ENCODE peak calls at places on chromosome 6, in nine cellular contexts. Q, X, E, V, Z, T, Y, R and L are unnamed samples.

GRCh38 chr6:84462697-84463096 is 235.3 kb upstream of the CEP162 start:
- DNase-seq in R (no peak), X (no peak), T (peak), V (peak), Z (no peak), Q (no peak), E (no peak), Y (no peak), L (peak)

GRCh38 chr6:135451617-135452190 is 45.8 kb downstream of the AHI1 start:
- DNase-seq in T (peak), Q (no peak), R (no peak), E (no peak), Z (no peak), Y (no peak), X (no peak), V (no peak), L (peak)

GRCh38 chr6:152136449-152136825 is 329.0 kb downstream of the ESR1 start:
- DNase-seq in Z (no peak), E (no peak), X (no peak), V (no peak), Y (peak), Q (no peak), T (no peak), R (no peak), L (no peak)

GRCh38 chr6:28719275-28719940 is 193.7 kb downstream of the GPX5 start:
- DNase-seq in V (peak), E (no peak), R (no peak), Y (no peak), Q (no peak), T (peak), X (peak), Z (no peak), L (peak)

GRCh38 chr6:87277123-87277522 is 45.3 kb upstream of the SMIM8 start:
- DNase-seq in R (no peak), T (peak), V (peak), Z (no peak), E (no peak), Q (no peak), X (peak), Y (no peak), L (peak)

GRCh38 chr6:165715428-165715827 is 52.4 kb upstream of the PDE10A start:
- DNase-seq in V (no peak), Q (no peak), Z (no peak), Y (no peak), T (no peak), E (no peak), X (no peak), R (no peak), L (no peak)

GRCh38 chr6:142728910-142729481 is 216.0 kb downstream of the HIVEP2 start:
- DNase-seq in X (peak), V (peak), Q (no peak), R (no peak), Y (no peak), T (no peak), E (no peak), Z (no peak), L (peak)

GRCh38 chr6:81896561-81896960 is 144.1 kb upstream of the TENT5A start:
- DNase-seq in R (no peak), T (peak), Q (no peak), Z (no peak), V (no peak), X (no peak), E (no peak), Y (no peak), L (peak)

GRCh38 chr6:90369024-90369519 is 72.4 kb upstream of the BACH2 start:
- DNase-seq in R (no peak), V (peak), E (no peak), Y (peak), X (no peak), Z (peak), Q (no peak), T (peak), L (peak)

GRCh38 chr6:113829702-113830058 is 27.5 kb upstream of the MARCKS start:
- DNase-seq in E (no peak), R (no peak), Y (no peak), Z (no peak), V (peak), Q (no peak), T (peak), X (no peak), L (peak)

GRCh38 chr6:148967546-148967945 is 220.7 kb downstream of the UST start:
- DNase-seq in V (no peak), R (no peak), X (no peak), Q (no peak), E (no peak), Y (no peak), Z (no peak), T (no peak), L (no peak)

GRCh38 chr6:45132059-45132458 is 196.1 kb upstream of the RUNX2 start:
- DNase-seq in Z (no peak), Y (no peak), E (no peak), T (peak), Q (no peak), R (no peak), V (no peak), X (no peak), L (peak)

GRCh38 chr6:26454641-26455040 is 3.1 kb upstream of the BTN2A1 start:
- DNase-seq in E (no peak), T (no peak), R (no peak), Y (no peak), X (no peak), Q (no peak), V (no peak), Z (no peak), L (peak)

GRCh38 chr6:91268941-91269340 is 682.1 kb upstream of the MAP3K7 start:
- DNase-seq in Y (no peak), E (no peak), T (no peak), Q (no peak), V (peak), Z (no peak), X (no peak), R (no peak), L (no peak)

GRCh38 chr6:21109421-21110178 is 484.0 kb upstream of the SOX4 start:
- DNase-seq in R (no peak), E (no peak), Y (no peak), T (peak), X (no peak), V (peak), Z (no peak), Q (no peak), L (peak)

GRCh38 chr6:89723046-89723445 is 84.5 kb upstream of the LYRM2 start:
- DNase-seq in E (no peak), Z (no peak), Q (no peak), V (no peak), X (no peak), R (no peak), T (no peak), Y (no peak), L (no peak)

GRCh38 chr6:152380993-152381898 is 255.9 kb downstream of the SYNE1 start:
- DNase-seq in Q (peak), R (peak), Z (peak), E (peak), Y (peak), X (no peak), T (peak), V (peak), L (peak)

GRCh38 chr6:46051962-46052361 is 36.3 kb upstream of the CLIC5 start:
- DNase-seq in Y (no peak), V (no peak), Z (no peak), T (no peak), X (no peak), R (no peak), E (no peak), Q (no peak), L (peak)

GRCh38 chr6:169868458-169868857 is 117.0 kb downstream of the ERMARD start:
- DNase-seq in T (no peak), X (peak), Z (no peak), V (no peak), R (peak), E (no peak), Q (no peak), Y (no peak), L (no peak)

GRCh38 chr6:147834377-147834776 is 325.9 kb downstream of the SAMD5 start:
- DNase-seq in Y (no peak), R (no peak), Q (no peak), V (no peak), T (no peak), Z (no peak), X (no peak), E (no peak), L (no peak)

GRCh38 chr6:97133071-97133470 is 149.9 kb downstream of the MMS22L start:
- DNase-seq in R (no peak), X (peak), Z (no peak), E (no peak), Q (no peak), Y (no peak), V (peak), T (no peak), L (no peak)

GRCh38 chr6:142845624-142846458 is 99.1 kb downstream of the HIVEP2 start:
- DNase-seq in V (peak), X (no peak), T (peak), Q (peak), Y (peak), Z (peak), E (no peak), R (peak), L (peak)

GRCh38 chr6:52364480-52365166 is 2.7 kb downstream of the PAQR8 start:
- DNase-seq in E (no peak), V (no peak), R (no peak), Q (no peak), X (no peak), Y (no peak), Z (peak), T (no peak), L (no peak)

GRCh38 chr6:106870069-106870468 is 104.5 kb downstream of the CD24 start:
- DNase-seq in Q (no peak), V (peak), Y (no peak), R (no peak), T (peak), E (no peak), Z (no peak), X (no peak), L (peak)

GRCh38 chr6:10403385-10404106 is 11.3 kb downstream of the TFAP2A start:
- DNase-seq in V (peak), Q (no peak), R (no peak), E (no peak), T (peak), Z (no peak), Y (no peak), X (no peak), L (peak)

GRCh38 chr6:10406556-10406955 is 8.3 kb downstream of the TFAP2A start:
- DNase-seq in R (no peak), X (no peak), T (peak), E (no peak), V (no peak), Y (no peak), Z (no peak), Q (no peak), L (no peak)

GRCh38 chr6:10404799-10405524 is 9.9 kb downstream of the TFAP2A start:
- DNase-seq in V (no peak), Y (no peak), X (no peak), T (no peak), Z (no peak), Q (no peak), E (no peak), R (peak), L (no peak)

GRCh38 chr6:10402648-10403311 is 12.1 kb downstream of the TFAP2A start:
- DNase-seq in T (no peak), Z (no peak), Q (no peak), Y (no peak), R (no peak), E (no peak), V (no peak), X (peak), L (no peak)

GRCh38 chr6:10404107-10404798 is 10.6 kb downstream of the TFAP2A start:
- DNase-seq in R (peak), Y (peak), Q (peak), Z (peak), T (peak), E (peak), V (peak), X (peak), L (peak)
- TF ChIP-seq CTCF in R (peak), Y (peak), Q (peak), Z (peak), T (peak), E (peak), V (peak), X (no peak), L (peak)

DNA sequence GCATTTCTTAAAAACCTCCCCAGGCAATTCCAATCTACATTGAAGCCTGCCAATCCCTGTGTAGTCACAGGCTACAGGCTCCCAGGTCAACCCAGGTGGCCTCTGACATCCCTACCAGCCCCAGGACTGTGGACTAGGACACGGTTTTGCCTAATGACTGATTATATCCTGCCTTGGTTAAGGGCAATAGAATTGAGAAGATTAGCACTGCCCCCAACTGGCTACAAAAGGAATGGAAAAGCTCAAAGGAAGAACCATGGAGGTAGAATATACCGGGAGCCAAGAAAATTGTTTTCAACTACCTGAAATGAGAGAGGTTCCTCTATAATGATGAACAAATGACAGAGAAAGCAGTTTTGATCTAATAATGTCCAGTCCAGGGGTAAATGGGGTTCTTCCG is 421.1 kb upstream of the AGPAT4 start:
- DNase-seq in V (peak), T (no peak), X (no peak), Q (no peak), Y (no peak), Z (no peak), R (no peak), E (no peak), L (peak)
- TF ChIP-seq CTCF in V (peak), T (no peak), X (peak), Q (peak), Y (peak), Z (peak), R (peak), E (peak), L (peak)

GRCh38 chr6:8047466-8048292 is 16.5 kb downstream of the BLOC1S5 start:
- DNase-seq in X (no peak), V (no peak), Y (no peak), Q (no peak), T (no peak), R (no peak), E (no peak), Z (no peak), L (peak)

GRCh38 chr6:8043221-8043620 is 21.0 kb downstream of the BLOC1S5 start:
- DNase-seq in R (no peak), X (no peak), Y (no peak), V (no peak), Q (no peak), E (no peak), Z (no peak), T (no peak), L (no peak)

DNA sequence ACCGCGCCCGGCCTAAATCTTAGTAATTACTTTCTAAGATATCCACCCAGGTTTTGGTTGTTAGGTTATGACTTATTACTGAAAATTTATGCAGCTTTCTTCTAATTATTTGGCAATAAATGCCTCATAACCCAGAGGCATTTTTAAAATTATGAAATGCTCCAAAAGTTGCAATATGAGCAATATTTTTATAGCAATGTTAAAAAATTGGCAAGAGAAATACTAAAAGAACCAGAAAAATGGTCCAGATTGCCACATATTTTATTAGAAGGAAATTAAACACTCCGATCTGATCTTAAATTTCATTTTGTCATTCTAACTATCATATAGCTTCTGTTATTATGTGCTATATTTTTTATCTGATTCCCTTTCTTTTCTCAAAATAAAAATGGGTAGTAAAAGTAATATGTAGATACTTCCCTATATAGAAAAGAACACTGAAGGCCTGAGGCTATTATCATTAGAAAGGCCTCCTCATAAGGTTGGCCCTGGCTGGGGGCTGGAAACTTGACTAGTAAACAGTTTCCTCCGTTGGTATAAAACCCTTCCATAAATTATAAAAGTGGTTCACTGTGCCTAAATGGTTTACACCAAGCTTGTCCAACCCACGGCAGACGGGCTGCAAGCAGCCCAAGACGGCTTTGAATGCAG is 22.1 kb downstream of the BLOC1S5 start:
- DNase-seq in Y (no peak), R (no peak), Q (no peak), V (no peak), T (no peak), Z (no peak), X (no peak), E (no peak), L (no peak)
- TF ChIP-seq CTCF in Y (no peak), R (no peak), Q (no peak), V (no peak), T (no peak), Z (no peak), X (no peak), E (no peak), L (no peak)

DNA sequence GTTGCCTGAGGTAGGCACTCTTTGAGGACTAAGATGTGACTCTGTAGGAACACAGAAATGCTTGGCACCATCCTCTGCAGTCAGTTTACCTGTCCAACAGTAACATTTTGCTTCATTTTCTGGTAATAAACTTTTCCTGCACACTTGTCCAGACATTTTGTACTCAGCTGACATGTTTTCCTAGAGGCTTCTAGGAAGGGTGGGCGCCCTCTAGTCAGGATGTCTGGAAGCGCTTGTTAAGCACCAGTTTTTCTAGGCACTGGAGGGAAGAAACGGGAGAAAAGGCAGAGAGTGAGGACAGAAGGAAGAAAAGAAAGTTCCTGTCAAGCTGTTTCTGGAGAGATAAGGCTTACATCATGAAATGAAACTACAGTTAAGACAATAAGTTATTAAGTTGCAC is 42.5 kb upstream of the TNFRSF21 start:
- DNase-seq in Y (no peak), E (no peak), T (no peak), V (peak), R (no peak), X (no peak), Q (no peak), Z (no peak), L (no peak)
- TF ChIP-seq CTCF in Y (no peak), E (peak), T (no peak), V (peak), R (no peak), X (no peak), Q (peak), Z (no peak), L (peak)

GRCh38 chr6:88428068-88428467 is 261.9 kb upstream of the CNR1 start:
- DNase-seq in R (no peak), X (no peak), T (no peak), Z (no peak), Q (no peak), E (no peak), V (no peak), Y (no peak), L (no peak)

GRCh38 chr6:88426005-88426404 is 259.9 kb upstream of the CNR1 start:
- DNase-seq in X (no peak), Z (no peak), R (no peak), T (no peak), Y (no peak), V (no peak), E (no peak), Q (no peak), L (no peak)

GRCh38 chr6:88422831-88423230 is 256.7 kb upstream of the CNR1 start:
- DNase-seq in Z (no peak), V (no peak), T (no peak), Y (no peak), R (no peak), Q (no peak), X (no peak), E (no peak), L (no peak)
- TF ChIP-seq CTCF in Z (no peak), V (peak), T (no peak), Y (no peak), R (no peak), Q (no peak), X (no peak), E (no peak), L (peak)

GRCh38 chr6:167245586-167245985 is 45.5 kb upstream of the UNC93A start:
- DNase-seq in R (no peak), T (no peak), V (no peak), Y (no peak), Q (no peak), E (no peak), Z (no peak), X (no peak), L (no peak)

GRCh38 chr6:167244064-167244949 is 46.8 kb upstream of the UNC93A start:
- DNase-seq in Z (no peak), V (no peak), X (no peak), R (no peak), Q (no peak), Y (no peak), E (no peak), T (no peak), L (no peak)

GRCh38 chr6:167252271-167252670 is 38.8 kb upstream of the UNC93A start:
- DNase-seq in Z (no peak), Q (no peak), Y (no peak), E (no peak), V (no peak), X (no peak), T (no peak), R (no peak), L (no peak)

GRCh38 chr6:167244991-167245390 is 46.1 kb upstream of the UNC93A start:
- DNase-seq in Y (no peak), V (no peak), X (no peak), R (no peak), E (no peak), T (no peak), Z (no peak), Q (no peak), L (no peak)

GRCh38 chr6:167247814-167248595 is 43.1 kb upstream of the UNC93A start:
- DNase-seq in T (no peak), R (no peak), V (no peak), Q (no peak), Z (no peak), E (no peak), X (no peak), Y (no peak), L (no peak)
- TF ChIP-seq CTCF in T (no peak), R (no peak), V (no peak), Q (peak), Z (no peak), E (no peak), X (no peak), Y (no peak), L (no peak)